ENCODE peak calls at places on chromosomes 12 and 14, in five cellular contexts. B, Z, Y, P and W are unnamed samples.

GRCh38 chr14:57244103-57244502 is 24.6 kb downstream of the EXOC5 start:
- DNase-seq in B (peak; percentile 3), Z (peak; percentile 43), Y (no peak), P (no peak), W (no peak)

GRCh38 chr12:48681416-48681737 is 661 bp downstream of the KANSL2 start:
- DNase-seq in B (no peak), Z (peak; percentile 10), Y (no peak), P (no peak), W (no peak)

GRCh38 chr12:37543131-37543965 is 773.2 kb upstream of the ALG10B start:
- DNase-seq in B (no peak), Z (no peak), Y (no peak), P (no peak), W (no peak)

GRCh38 chr12:6145584-6145983 is 21.1 kb upstream of the VWF start:
- DNase-seq in B (no peak), Z (peak; percentile 49), Y (no peak), P (no peak), W (no peak)

GRCh38 chr14:95460647-95461478 is 55.6 kb downstream of the SYNE3 start:
- DNase-seq in B (peak; percentile 35), Z (peak; percentile 44), Y (peak; percentile 24), P (no peak), W (peak; percentile 32)

GRCh38 chr14:102248121-102248520 is 56.8 kb downstream of the MOK start:
- DNase-seq in B (no peak), Z (no peak), Y (peak; percentile 62), P (no peak), W (no peak)

GRCh38 chr12:14774944-14775651 is 28.2 kb downstream of the WBP11 start:
- DNase-seq in B (no peak), Z (peak; percentile 74), Y (peak; percentile 40), P (no peak), W (no peak)

GRCh38 chr12:124097681-124098080 is 124.7 kb downstream of the ZNF664 start:
- DNase-seq in B (no peak), Z (no peak), Y (no peak), P (no peak), W (no peak)

GRCh38 chr12:26113853-26114719 is 10.8 kb downstream of the BHLHE41 start:
- DNase-seq in B (no peak), Z (peak; percentile 92), Y (peak; percentile 92), P (peak; percentile 43), W (no peak)

GRCh38 chr14:92925446-92925845 is 2.5 kb downstream of the CHGA start:
- DNase-seq in B (no peak), Z (no peak), Y (no peak), P (no peak), W (no peak)

GRCh38 chr12:65609359-65609771 is 214.9 kb upstream of the HMGA2 start:
- DNase-seq in B (peak; percentile 32), Z (peak; percentile 80), Y (no peak), P (no peak), W (peak; percentile 97)

GRCh38 chr12:32312049-32312670 is 87.2 kb upstream of the FGD4 start:
- DNase-seq in B (peak; percentile 70), Z (peak; percentile 87), Y (peak; percentile 80), P (no peak), W (peak; percentile 41)

GRCh38 chr12:124405151-124405550 is 110.3 kb downstream of the RFLNA start:
- DNase-seq in B (no peak), Z (no peak), Y (no peak), P (no peak), W (no peak)

GRCh38 chr12:46217686-46218508 is 50.9 kb downstream of the SLC38A1 start:
- DNase-seq in B (no peak), Z (no peak), Y (no peak), P (no peak), W (no peak)

GRCh38 chr12:108271951-108272729 is 67.0 kb downstream of the CMKLR1 start:
- DNase-seq in B (no peak), Z (no peak), Y (no peak), P (no peak), W (peak; percentile 6)

GRCh38 chr14:29222671-29223268 is 456.2 kb downstream of the FOXG1 start:
- DNase-seq in B (peak; percentile 53), Z (peak; percentile 76), Y (peak; percentile 51), P (no peak), W (peak; percentile 37)

GRCh38 chr14:71361335-71361734 is 454.1 kb downstream of the PCNX1 start:
- DNase-seq in B (no peak), Z (peak; percentile 62), Y (no peak), P (no peak), W (no peak)

GRCh38 chr14:55583942-55584468 is 4.0 kb downstream of the KTN1 start:
- DNase-seq in B (no peak), Z (no peak), Y (no peak), P (no peak), W (no peak)

GRCh38 chr12:114729731-114730130 is 45.8 kb upstream of the TBX3 start:
- DNase-seq in B (no peak), Z (peak; percentile 8), Y (no peak), P (no peak), W (no peak)

GRCh38 chr12:27549231-27549800 is 25.3 kb downstream of the PPFIBP1 start:
- DNase-seq in B (peak; percentile 39), Z (peak; percentile 89), Y (no peak), P (no peak), W (no peak)

GRCh38 chr12:124923906-124924734 is 9.7 kb upstream of the UBC start:
- DNase-seq in B (no peak), Z (peak; percentile 77), Y (peak; percentile 74), P (no peak), W (no peak)

GRCh38 chr12:12331244-12331771 is 18.7 kb downstream of the MANSC1 start:
- DNase-seq in B (no peak), Z (no peak), Y (peak; percentile 64), P (no peak), W (no peak)

GRCh38 chr14:106308839-106309389 is 782.5 kb downstream of the TMEM121 start:
- DNase-seq in B (no peak), Z (no peak), Y (peak; percentile 64), P (peak; percentile 36), W (no peak)

GRCh38 chr14:35050652-35051051 is 4.6 kb downstream of the FAM177A1 start:
- DNase-seq in B (no peak), Z (peak; percentile 83), Y (no peak), P (no peak), W (peak; percentile 20)

DNA sequence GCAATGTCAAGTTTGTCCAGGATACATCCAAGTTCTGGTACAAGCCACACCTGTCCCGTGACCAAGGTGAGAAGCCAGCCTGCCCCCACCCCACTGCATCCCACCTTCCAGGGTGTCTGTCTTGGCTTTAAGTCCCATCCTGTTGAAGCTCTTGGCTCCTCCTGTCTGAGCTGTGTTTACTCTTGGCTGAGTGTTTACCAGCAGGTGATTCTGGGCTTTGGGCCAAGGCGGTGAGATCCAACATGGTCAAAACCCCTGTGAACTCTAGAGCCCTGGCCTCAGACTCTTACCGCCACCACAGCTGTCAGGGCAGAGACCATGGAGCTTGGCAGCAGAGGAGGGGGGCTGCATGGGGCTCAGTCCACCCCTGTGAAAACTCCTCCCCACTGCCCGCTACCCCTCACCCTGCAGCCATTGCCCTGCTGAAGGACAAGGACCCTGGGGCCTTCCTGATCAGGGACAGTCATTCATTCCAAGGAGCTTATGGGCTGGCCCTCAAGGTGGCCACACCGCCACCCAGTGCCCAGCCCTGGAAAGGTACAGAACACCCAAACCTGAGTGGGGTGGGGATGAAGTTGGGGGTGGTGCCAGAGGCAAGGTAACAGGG is 11.6 kb downstream of the TNS2 start:
- DNase-seq in B (no peak), Z (no peak), Y (peak; percentile 67), P (no peak), W (no peak)
- TF ChIP-seq CTCF in B (peak; percentile 7), Z (no peak), Y (peak; percentile 82), P (no peak), W (no peak)

DNA sequence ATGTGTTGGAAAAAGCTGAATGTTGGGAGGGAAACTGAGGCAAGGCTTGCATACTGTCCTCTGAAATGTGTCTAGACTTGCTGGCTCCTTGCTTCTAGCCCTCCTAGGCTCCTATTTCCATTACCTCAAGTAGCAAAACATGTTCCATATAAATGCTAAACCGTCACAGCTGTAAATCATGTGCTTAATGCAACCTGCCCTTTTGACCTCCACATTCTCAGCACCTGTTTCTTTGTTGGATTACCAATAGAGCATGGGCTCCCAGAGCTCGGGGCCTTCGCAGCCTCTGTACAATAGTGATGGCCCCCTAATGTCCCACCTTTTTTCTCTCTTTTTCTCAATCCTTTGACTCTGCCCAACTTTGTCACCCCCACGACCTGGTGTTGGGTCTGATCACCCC is 23.3 kb downstream of the RERGL start:
- DNase-seq in B (no peak), Z (no peak), Y (no peak), P (no peak), W (no peak)
- H3K4me3 ChIP-seq in B (no peak overlapping the region), Z (no peak overlapping the region), Y (no peak overlapping the region), P (no peak overlapping the region), W (no peak overlapping the region)

DNA sequence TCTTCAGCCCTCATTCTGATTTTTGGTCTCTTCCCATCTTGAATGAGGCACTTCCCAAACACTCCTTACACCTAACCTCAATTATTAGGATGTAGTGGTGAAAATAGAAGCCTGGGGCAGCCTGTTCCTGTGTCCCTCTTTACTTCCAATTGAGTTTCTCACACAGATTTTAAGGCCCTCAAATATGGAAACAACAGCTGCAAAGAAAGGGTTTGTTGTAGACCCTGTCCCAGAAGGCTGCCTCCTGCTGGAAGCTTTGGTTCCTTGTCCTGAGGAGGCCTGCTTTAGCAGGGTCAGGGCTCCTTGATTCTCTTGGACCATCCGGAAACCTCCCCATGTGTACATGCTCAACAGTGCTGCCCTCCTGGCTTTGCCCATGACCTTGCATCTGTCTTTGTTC is 101.3 kb downstream of the TGFB3 start:
- DNase-seq in B (no peak), Z (no peak), Y (peak; percentile 70), P (no peak), W (no peak)
- TF ChIP-seq CTCF in B (no peak), Z (no peak), Y (peak; percentile 75), P (no peak), W (no peak)

GRCh38 chr14:24432259-24433131 is 2.7 kb downstream of the KHNYN start:
- DNase-seq in B (no peak), Z (no peak), Y (no peak), P (no peak), W (no peak)
- H3K4me3 ChIP-seq in B (peak overlapping the region; percentile 74), Z (peak overlapping the region; percentile 91), Y (no peak overlapping the region), P (no peak overlapping the region), W (peak overlapping the region; percentile 61)

DNA sequence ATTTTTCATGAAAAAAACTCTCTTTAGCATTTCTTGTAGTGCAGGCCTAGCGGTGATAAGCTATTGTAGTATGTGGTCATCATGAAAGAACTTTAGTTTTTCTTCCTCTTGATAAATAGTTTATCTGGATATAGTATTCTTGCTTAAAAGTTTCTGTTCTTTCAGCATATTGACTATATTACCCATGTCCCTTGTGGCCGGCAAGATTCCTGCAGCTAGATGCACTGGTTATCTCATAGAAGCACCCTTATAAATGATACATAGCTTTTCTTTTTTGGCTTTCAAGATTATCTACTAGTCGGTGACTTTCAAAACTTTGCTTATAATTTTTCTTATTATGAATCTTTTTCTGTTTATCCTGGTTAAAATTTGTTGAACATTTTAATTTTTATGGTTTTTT is 234.8 kb downstream of the ALG10 start:
- DNase-seq in B (no peak), Z (no peak), Y (peak; percentile 4), P (no peak), W (no peak)
- TF ChIP-seq CTCF in B (no peak), Z (no peak), Y (no peak), P (no peak), W (no peak)

DNA sequence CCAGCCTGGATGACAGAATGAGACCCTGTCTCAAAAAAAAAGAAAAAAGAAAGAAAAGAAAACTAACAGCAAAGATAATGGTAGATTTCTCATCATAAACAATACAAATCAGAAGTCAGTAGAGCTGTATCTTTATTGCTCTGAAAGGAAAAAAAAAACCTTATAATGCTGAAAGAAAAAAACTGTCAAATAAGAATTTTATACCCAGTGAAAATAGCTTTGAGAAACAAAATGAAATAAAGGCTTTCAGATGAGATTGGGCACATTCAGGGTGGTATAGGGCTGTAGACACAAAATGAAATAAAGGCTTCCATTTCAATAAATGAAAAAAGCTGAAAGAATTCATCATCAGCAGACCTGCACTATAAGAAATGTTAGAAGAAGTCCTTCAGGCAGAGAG is 105.0 kb upstream of the FOXN3 start:
- DNase-seq in B (no peak), Z (no peak), Y (no peak), P (no peak), W (no peak)
- H3K4me3 ChIP-seq in B (no peak overlapping the region), Z (no peak overlapping the region), Y (no peak overlapping the region), P (no peak overlapping the region), W (no peak overlapping the region)